ENCODE peak calls at places on chromosomes 1 and 21, in four cellular contexts. Y, F, Z and G are unnamed samples. For H3K27me3, the result is how much of the 10 kb centered on the place peaks cover.

GRCh38 chr1:10726355-10726754 is 70.1 kb downstream of the CASZ1 start:
- DNase-seq in Z (no peak), F (no peak), Y (peak), G (no peak)

GRCh38 chr1:215523906-215524305 is 43.2 kb upstream of the KCTD3 start:
- DNase-seq in Y (no peak), F (no peak), Z (no peak), G (no peak)

GRCh38 chr1:229015791-229016190 is 255.1 kb upstream of the RAB4A start:
- DNase-seq in Z (no peak), F (no peak), Y (no peak), G (no peak)

GRCh38 chr21:14554948-14555347 is 8.8 kb upstream of the SAMSN1 start:
- DNase-seq in Z (no peak), Y (no peak), F (no peak), G (no peak)

GRCh38 chr1:225368036-225368552 is 59.7 kb downstream of the LBR start:
- DNase-seq in Z (no peak), Y (no peak), F (no peak), G (no peak)

GRCh38 chr1:10911274-10912166 is 100.9 kb upstream of the TARDBP start:
- DNase-seq in Z (peak), Y (no peak), F (no peak), G (no peak)

GRCh38 chr1:119554188-119554587 is 47.2 kb downstream of the HSD3B1 start:
- DNase-seq in F (no peak), Z (peak), Y (no peak), G (no peak)

GRCh38 chr1:94258873-94259331 is 21.5 kb upstream of the ARHGAP29 start:
- DNase-seq in Z (peak), Y (peak), F (peak), G (peak)

GRCh38 chr21:25313891-25314646 is 293.2 kb downstream of the MRPL39 start:
- DNase-seq in Y (no peak), F (no peak), Z (no peak), G (no peak)

GRCh38 chr1:14738235-14738634 is 139.8 kb downstream of the KAZN start:
- DNase-seq in F (no peak), Y (no peak), Z (no peak), G (no peak)

GRCh38 chr1:206704239-206704638 is 19.5 kb downstream of the MAPKAPK2 start:
- DNase-seq in F (no peak), Y (peak), Z (no peak), G (peak)

GRCh38 chr1:150537732-150538684 is 11.2 kb upstream of the ADAMTSL4 start:
- DNase-seq in Z (no peak), Y (peak), F (peak), G (no peak)

GRCh38 chr21:40964691-40965090 is 117.7 kb upstream of the DSCAM start:
- DNase-seq in Y (no peak), F (no peak), Z (no peak), G (no peak)

GRCh38 chr21:38917045-38917774 is 111.5 kb downstream of the ETS2 start:
- DNase-seq in F (no peak), Y (peak), Z (no peak), G (no peak)

GRCh38 chr1:152112101-152112884 is 3.0 kb downstream of the TCHH start:
- DNase-seq in F (no peak), Y (no peak), Z (no peak), G (no peak)

GRCh38 chr1:53482441-53483153 is 23.4 kb downstream of the DMRTB1 start:
- DNase-seq in F (no peak), Y (no peak), Z (no peak), G (no peak)

GRCh38 chr1:93349231-93350135 is 3.8 kb downstream of the DR1 start:
- DNase-seq in Y (no peak), F (no peak), Z (no peak), G (no peak)

GRCh38 chr1:87024936-87025537 is 110.6 kb downstream of the HS2ST1 start:
- DNase-seq in F (no peak), Y (no peak), Z (no peak), G (no peak)

GRCh38 chr1:91696321-91696720 is 189.6 kb downstream of the TGFBR3 start:
- DNase-seq in Z (no peak), Y (no peak), F (no peak), G (no peak)

GRCh38 chr1:234841710-234842231 is 231.8 kb upstream of the IRF2BP2 start:
- DNase-seq in Y (no peak), Z (no peak), F (no peak), G (no peak)

GRCh38 chr1:47692196-47692595 is 254.4 kb downstream of the FOXD2 start:
- DNase-seq in F (no peak), Z (no peak), Y (peak), G (peak)

GRCh38 chr1:200588698-200589097 is 31.9 kb downstream of the KIF14 start:
- DNase-seq in Z (no peak), Y (no peak), F (no peak), G (no peak)

GRCh38 chr1:53693361-53693760 is 45.6 kb downstream of the GLIS1 start:
- DNase-seq in Z (no peak), F (no peak), Y (no peak), G (no peak)

GRCh38 chr1:198932351-198932991 is 293.6 kb downstream of the PTPRC start:
- DNase-seq in Z (no peak), F (no peak), Y (no peak), G (no peak)

GRCh38 chr21:31898898-31899630 is 26.2 kb downstream of the HUNK start:
- DNase-seq in Z (peak), Y (no peak), F (no peak), G (no peak)

GRCh38 chr21:45736705-45737484 is 93.4 kb downstream of the PCBP3 start:
- DNase-seq in F (no peak), Z (no peak), Y (no peak), G (no peak)

GRCh38 chr1:206684478-206685255 is at the start of gene MAPKAPK2:
- DNase-seq in Z (peak), F (peak), Y (peak), G (peak)

GRCh38 chr1:178653091-178653490 is 72.0 kb upstream of the RALGPS2 start:
- DNase-seq in Y (no peak), F (no peak), Z (no peak), G (no peak)

GRCh38 chr1:184212649-184213314 is 161.3 kb downstream of the TSEN15 start:
- DNase-seq in F (peak), Z (no peak), Y (no peak), G (no peak)

GRCh38 chr1:74380252-74380651 is 132.2 kb downstream of the LRRC53 start:
- DNase-seq in Z (no peak), F (no peak), Y (no peak), G (no peak)

GRCh38 chr1:160137216-160137862 is 14.1 kb upstream of the ATP1A4 start:
- DNase-seq in F (no peak), Z (no peak), Y (no peak), G (no peak)

GRCh38 chr1:27372022-27372807 is 2.4 kb downstream of the FCN3 start:
- DNase-seq in F (no peak), Z (no peak), Y (no peak), G (no peak)

GRCh38 chr1:213779228-213779627 is 208.5 kb upstream of the PROX1 start:
- DNase-seq in Z (no peak), F (no peak), Y (no peak), G (no peak)

GRCh38 chr1:97538113-97538512 is 382.7 kb downstream of the DPYD start:
- DNase-seq in F (no peak), Y (no peak), Z (no peak), G (no peak)
- H3K27me3 ChIP-seq in F (under half), Y (under half), Z (under half), G (under half)

DNA sequence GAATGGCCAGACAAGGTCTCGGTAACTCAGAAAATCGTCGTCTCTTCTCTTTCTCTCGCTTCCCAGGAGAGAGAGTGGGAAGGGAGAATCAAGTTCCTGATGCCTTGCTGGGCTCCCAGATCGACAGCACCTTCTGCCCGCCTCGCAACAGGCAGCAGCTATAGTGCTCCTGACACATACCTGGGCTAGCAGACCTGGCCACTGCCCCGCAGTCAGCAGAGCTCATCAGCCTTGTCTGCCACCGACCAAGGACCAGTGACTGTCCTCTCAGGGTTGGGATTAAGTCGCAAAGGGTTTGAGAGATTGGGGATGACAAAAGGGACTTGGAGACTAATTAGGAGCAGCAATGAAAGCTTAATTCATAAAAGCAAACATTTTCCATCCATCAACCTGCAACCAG is 4.1 kb downstream of the RUNX3 start:
- DNase-seq in Y (no peak), F (no peak), Z (no peak), G (no peak)
- H3K4me3 ChIP-seq in Y (no peak), F (no peak), Z (no peak), G (no peak)

GRCh38 chr1:2534315-2534714 is 4.3 kb upstream of the HES5 start:
- DNase-seq in F (no peak), Y (no peak), Z (no peak), G (no peak)

GRCh38 chr1:2530501-2531361 is 668 bp upstream of the HES5 start:
- DNase-seq in F (no peak), Y (no peak), Z (no peak), G (no peak)

GRCh38 chr1:2533356-2533755 is 3.3 kb upstream of the HES5 start:
- DNase-seq in F (no peak), Y (no peak), Z (no peak), G (no peak)

GRCh38 chr1:2534775-2535387 is 4.8 kb upstream of the HES5 start:
- DNase-seq in F (no peak), Z (no peak), Y (no peak), G (no peak)

GRCh38 chr1:2532485-2533160 is 2.6 kb upstream of the HES5 start:
- DNase-seq in Z (no peak), F (no peak), Y (no peak), G (no peak)
- H3K27me3 ChIP-seq in Z (under half), F (under half), Y (half or more), G (half or more)

GRCh38 chr1:243848165-243849088 is 1.6 kb downstream of the AKT3 start:
- DNase-seq in Y (no peak), Z (no peak), F (no peak), G (no peak)
- H3K4me3 ChIP-seq in Y (peak), Z (peak), F (peak), G (peak)